ENCODE peak calls at places on chromosomes 11 and 22, in six cellular contexts. G is EL; W is NCI-H774; U is lower leg skin; Q is neural crest cell; Y is central memory CD4-positive, alpha-beta T cell. P is an unnamed sample.
A peak's percentile ranks its signal among the peaks of the same experiment; 100 is the strongest.

GRCh38 chr11:3217751-3218482 is 696 bp downstream of the MRGPRG start:
- DNase-seq in Y (no peak), U (no peak), G (no peak), Q (no peak), W (no peak), P (no peak)

GRCh38 chr11:130865772-130866114 is 50.5 kb downstream of the SNX19 start:
- DNase-seq in G (no peak), W (no peak), Y (no peak), U (no peak), Q (no peak), P (no peak)

GRCh38 chr11:70397336-70397982 is 870 bp upstream of the CTTN start:
- DNase-seq in U (no peak), G (peak; percentile 51), W (no peak), Y (no peak), Q (peak; percentile 12), P (no peak)

GRCh38 chr11:112310414-112310813 is 49.8 kb upstream of the PLET1 start:
- DNase-seq in W (no peak), U (no peak), G (no peak), Y (no peak), Q (no peak), P (no peak)

GRCh38 chr11:36012410-36012809 is 68.5 kb downstream of the LDLRAD3 start:
- DNase-seq in Q (no peak), G (peak; percentile 53), W (no peak), U (no peak), Y (no peak), P (peak; percentile 78)

GRCh38 chr11:125091247-125091876 is 20.1 kb downstream of the TMEM218 start:
- DNase-seq in G (peak; percentile 67), Q (peak; percentile 45), U (no peak), W (no peak), Y (no peak), P (peak; percentile 74)

GRCh38 chr11:103794262-103794661 is 242.2 kb upstream of the DDI1 start:
- DNase-seq in U (no peak), W (no peak), Y (no peak), G (no peak), Q (no peak), P (peak; percentile 68)

GRCh38 chr11:112016765-112017356 is 8.3 kb upstream of the DLAT start:
- DNase-seq in U (peak; percentile 51), Q (no peak), G (peak; percentile 22), W (no peak), Y (no peak), P (peak; percentile 74)

GRCh38 chr22:49392841-49393510 is 434.7 kb downstream of the BRD1 start:
- DNase-seq in G (no peak), W (no peak), Y (no peak), Q (no peak), U (no peak), P (no peak)

GRCh38 chr11:124441081-124441480 is 4.4 kb downstream of the OR8B8 start:
- DNase-seq in G (no peak), Y (no peak), W (no peak), Q (no peak), U (no peak), P (no peak)

GRCh38 chr22:32050678-32051515 is 7.8 kb downstream of the SLC5A1 start:
- DNase-seq in W (no peak), U (peak; percentile 70), Q (no peak), G (peak; percentile 80), Y (peak; percentile 71), P (peak; percentile 91)

GRCh38 chr11:28110839-28111235 is 2.6 kb downstream of the METTL15 start:
- DNase-seq in Y (no peak), G (no peak), W (no peak), Q (no peak), U (no peak), P (peak; percentile 57)

GRCh38 chr11:108985611-108986279 is 320.9 kb downstream of the DDX10 start:
- DNase-seq in Q (no peak), G (peak; percentile 71), W (no peak), U (no peak), Y (no peak), P (peak; percentile 80)

GRCh38 chr22:39603345-39603744 is 32.8 kb downstream of the CACNA1I start:
- DNase-seq in Y (no peak), Q (no peak), U (no peak), W (no peak), G (no peak), P (no peak)

GRCh38 chr22:47043835-47044721 is 281.6 kb downstream of the TBC1D22A start:
- DNase-seq in Y (no peak), W (peak; percentile 74), U (no peak), G (peak; percentile 20), Q (no peak), P (peak; percentile 42)

GRCh38 chr22:28208036-28208435 is 289.0 kb upstream of the PITPNB start:
- DNase-seq in Y (no peak), W (no peak), U (no peak), Q (no peak), G (peak; percentile 52), P (peak; percentile 50)

GRCh38 chr11:69984457-69985261 is 93.5 kb upstream of the ANO1 start:
- DNase-seq in W (no peak), Y (no peak), Q (no peak), G (no peak), U (no peak), P (no peak)

GRCh38 chr11:6397636-6398035 is 7.4 kb downstream of the SMPD1 start:
- DNase-seq in G (peak; percentile 66), U (no peak), Y (no peak), W (no peak), Q (no peak), P (peak; percentile 55)

GRCh38 chr11:97996762-97997161 is 1024.0 kb upstream of the CNTN5 start:
- DNase-seq in Y (no peak), G (no peak), Q (no peak), U (no peak), W (no peak), P (no peak)